ENCODE peak calls at places on chromosome 11, in eight cellular contexts. One of them, this sample, is unnamed.
A peak's percentile ranks its signal among the peaks of the same experiment; 100 is the strongest.

GRCh38 chr11:113951487-113951886 is 23.4 kb upstream of the HTR3A start:
- DNase-seq in uterus: no peak
- DNase-seq in IMR-90: no peak
- DNase-seq in stomach: no peak
- DNase-seq in tibial nerve: no peak
- DNase-seq in MM.1S: no peak
- DNase-seq in HCT116: no peak
- DNase-seq in astrocyte: no peak
- DNase-seq in this sample: no peak

GRCh38 chr11:69106124-69106811 is 49.5 kb upstream of the SMIM38 start:
- DNase-seq in stomach: peak; percentile 78
- DNase-seq in MM.1S: no peak
- DNase-seq in IMR-90: no peak
- DNase-seq in astrocyte: no peak
- DNase-seq in uterus: no peak
- DNase-seq in HCT116: no peak
- DNase-seq in tibial nerve: no peak
- DNase-seq in this sample: peak; percentile 41

GRCh38 chr11:116605543-116605942 is 167.2 kb downstream of the BUD13 start:
- DNase-seq in astrocyte: peak; percentile 10
- DNase-seq in HCT116: peak; percentile 32
- DNase-seq in tibial nerve: no peak
- DNase-seq in IMR-90: peak; percentile 11
- DNase-seq in MM.1S: peak; percentile 55
- DNase-seq in uterus: no peak
- DNase-seq in stomach: peak; percentile 30
- DNase-seq in this sample: no peak

GRCh38 chr11:38598413-38598812 is 2000.4 kb upstream of the RAG2 start:
- DNase-seq in MM.1S: no peak
- DNase-seq in astrocyte: no peak
- DNase-seq in IMR-90: no peak
- DNase-seq in tibial nerve: no peak
- DNase-seq in uterus: no peak
- DNase-seq in HCT116: no peak
- DNase-seq in stomach: no peak
- DNase-seq in this sample: no peak

GRCh38 chr11:119615003-119615878 is 113.8 kb downstream of the NECTIN1 start:
- DNase-seq in tibial nerve: no peak
- DNase-seq in stomach: no peak
- DNase-seq in uterus: no peak
- DNase-seq in MM.1S: peak; percentile 8
- DNase-seq in astrocyte: peak; percentile 83
- DNase-seq in HCT116: peak; percentile 16
- DNase-seq in IMR-90: peak; percentile 90
- DNase-seq in this sample: no peak

GRCh38 chr11:76208829-76209670 is 2.7 kb upstream of the WNT11 start:
- DNase-seq in stomach: peak; percentile 69
- DNase-seq in MM.1S: peak; percentile 79
- DNase-seq in IMR-90: peak; percentile 12
- DNase-seq in astrocyte: no peak
- DNase-seq in tibial nerve: peak; percentile 44
- DNase-seq in uterus: peak; percentile 65
- DNase-seq in HCT116: no peak
- DNase-seq in this sample: peak; percentile 88

GRCh38 chr11:92500463-92500862 is 275.8 kb downstream of the FAT3 start:
- DNase-seq in astrocyte: no peak
- DNase-seq in stomach: no peak
- DNase-seq in IMR-90: no peak
- DNase-seq in uterus: no peak
- DNase-seq in HCT116: no peak
- DNase-seq in MM.1S: no peak
- DNase-seq in tibial nerve: no peak
- DNase-seq in this sample: no peak

GRCh38 chr11:83004855-83005556 is 66.7 kb downstream of the RAB30 start:
- DNase-seq in stomach: no peak
- DNase-seq in MM.1S: no peak
- DNase-seq in tibial nerve: no peak
- DNase-seq in IMR-90: no peak
- DNase-seq in astrocyte: peak; percentile 39
- DNase-seq in HCT116: no peak
- DNase-seq in uterus: no peak
- DNase-seq in this sample: no peak

GRCh38 chr11:118338637-118339061 is 3.9 kb downstream of the CD3D start:
- DNase-seq in IMR-90: no peak
- DNase-seq in stomach: peak; percentile 66
- DNase-seq in astrocyte: no peak
- DNase-seq in MM.1S: no peak
- DNase-seq in tibial nerve: no peak
- DNase-seq in uterus: no peak
- DNase-seq in HCT116: no peak
- DNase-seq in this sample: no peak

GRCh38 chr11:132142554-132142953 is 772.1 kb downstream of the NTM start:
- DNase-seq in uterus: no peak
- DNase-seq in tibial nerve: no peak
- DNase-seq in HCT116: no peak
- DNase-seq in IMR-90: no peak
- DNase-seq in MM.1S: no peak
- DNase-seq in stomach: no peak
- DNase-seq in astrocyte: no peak
- DNase-seq in this sample: no peak

GRCh38 chr11:16607675-16608644 is 130.5 kb upstream of the C11orf58 start:
- DNase-seq in uterus: no peak
- DNase-seq in HCT116: no peak
- DNase-seq in tibial nerve: peak; percentile 69
- DNase-seq in IMR-90: peak; percentile 89
- DNase-seq in astrocyte: peak; percentile 60
- DNase-seq in MM.1S: no peak
- DNase-seq in stomach: peak; percentile 38
- DNase-seq in this sample: peak; percentile 79

GRCh38 chr11:57434640-57435546 is 8.0 kb upstream of the SLC43A3 start:
- DNase-seq in uterus: no peak
- DNase-seq in MM.1S: no peak
- DNase-seq in tibial nerve: no peak
- DNase-seq in HCT116: no peak
- DNase-seq in astrocyte: peak; percentile 90
- DNase-seq in IMR-90: peak; percentile 97
- DNase-seq in stomach: no peak
- DNase-seq in this sample: no peak

GRCh38 chr11:70128435-70128906 is 50.4 kb downstream of the ANO1 start:
- DNase-seq in MM.1S: no peak
- DNase-seq in stomach: peak; percentile 74
- DNase-seq in astrocyte: no peak
- DNase-seq in HCT116: peak; percentile 41
- DNase-seq in IMR-90: no peak
- DNase-seq in uterus: no peak
- DNase-seq in tibial nerve: no peak
- DNase-seq in this sample: no peak

GRCh38 chr11:115961168-115962003 is 457.2 kb upstream of the CADM1 start:
- DNase-seq in astrocyte: no peak
- DNase-seq in tibial nerve: no peak
- DNase-seq in stomach: no peak
- DNase-seq in uterus: no peak
- DNase-seq in IMR-90: no peak
- DNase-seq in HCT116: no peak
- DNase-seq in MM.1S: no peak
- DNase-seq in this sample: no peak

GRCh38 chr11:76799061-76799804 is 16.1 kb downstream of the TSKU start:
- DNase-seq in HCT116: no peak
- DNase-seq in astrocyte: peak; percentile 38
- DNase-seq in MM.1S: peak; percentile 73
- DNase-seq in tibial nerve: peak; percentile 82
- DNase-seq in IMR-90: peak; percentile 57
- DNase-seq in stomach: peak; percentile 86
- DNase-seq in uterus: peak; percentile 86
- DNase-seq in this sample: peak; percentile 93

GRCh38 chr11:111623527-111624030 is 21.3 kb downstream of the SIK2 start:
- DNase-seq in stomach: peak; percentile 48
- DNase-seq in IMR-90: no peak
- DNase-seq in HCT116: no peak
- DNase-seq in astrocyte: no peak
- DNase-seq in tibial nerve: no peak
- DNase-seq in MM.1S: no peak
- DNase-seq in uterus: no peak
- DNase-seq in this sample: no peak

GRCh38 chr11:9606799-9607510 is 33.5 kb downstream of the WEE1 start:
- DNase-seq in HCT116: peak; percentile 45
- DNase-seq in uterus: no peak
- DNase-seq in MM.1S: no peak
- DNase-seq in astrocyte: no peak
- DNase-seq in IMR-90: no peak
- DNase-seq in tibial nerve: no peak
- DNase-seq in stomach: no peak
- DNase-seq in this sample: no peak

DNA sequence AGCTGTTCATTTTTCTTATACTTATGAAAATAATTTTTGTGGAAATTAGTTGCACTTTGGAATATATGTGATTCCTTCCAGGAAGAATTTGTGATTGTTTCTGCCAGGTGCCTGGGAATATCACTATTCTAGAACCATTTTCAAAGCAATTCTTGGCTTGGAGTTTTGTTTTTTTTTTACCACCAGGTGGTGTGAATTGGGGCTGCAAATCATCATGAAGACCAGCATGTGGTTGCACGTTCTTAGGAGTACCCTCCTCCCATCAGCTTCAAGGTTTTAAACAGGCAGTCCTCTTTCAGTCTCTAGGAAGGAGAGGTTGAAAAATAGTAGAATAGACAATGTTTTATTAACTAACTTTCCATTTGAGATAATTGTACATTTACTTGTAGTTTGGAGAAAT is 25.9 kb downstream of the USP47 start:
- DNase-seq in astrocyte: no peak
- DNase-seq in HCT116: no peak
- DNase-seq in IMR-90: no peak
- DNase-seq in MM.1S: no peak
- DNase-seq in stomach: no peak
- DNase-seq in tibial nerve: no peak
- DNase-seq in uterus: no peak
- DNase-seq in this sample: no peak
- H3K4me1 ChIP-seq in astrocyte: no peaks in the 10 kb centered on the region
- H3K4me1 ChIP-seq in HCT116: no peaks in the 10 kb centered on the region
- H3K4me1 ChIP-seq in IMR-90: peaks cover 9% of the 10 kb centered on the region
- H3K4me1 ChIP-seq in MM.1S: peaks cover 6% of the 10 kb centered on the region
- H3K4me1 ChIP-seq in stomach: peaks cover 60% of the 10 kb centered on the region
- H3K4me1 ChIP-seq in tibial nerve: peaks cover 26% of the 10 kb centered on the region
- H3K4me1 ChIP-seq in uterus: peaks cover 5% of the 10 kb centered on the region
- H3K4me1 ChIP-seq in this sample: peaks cover 54% of the 10 kb centered on the region

DNA sequence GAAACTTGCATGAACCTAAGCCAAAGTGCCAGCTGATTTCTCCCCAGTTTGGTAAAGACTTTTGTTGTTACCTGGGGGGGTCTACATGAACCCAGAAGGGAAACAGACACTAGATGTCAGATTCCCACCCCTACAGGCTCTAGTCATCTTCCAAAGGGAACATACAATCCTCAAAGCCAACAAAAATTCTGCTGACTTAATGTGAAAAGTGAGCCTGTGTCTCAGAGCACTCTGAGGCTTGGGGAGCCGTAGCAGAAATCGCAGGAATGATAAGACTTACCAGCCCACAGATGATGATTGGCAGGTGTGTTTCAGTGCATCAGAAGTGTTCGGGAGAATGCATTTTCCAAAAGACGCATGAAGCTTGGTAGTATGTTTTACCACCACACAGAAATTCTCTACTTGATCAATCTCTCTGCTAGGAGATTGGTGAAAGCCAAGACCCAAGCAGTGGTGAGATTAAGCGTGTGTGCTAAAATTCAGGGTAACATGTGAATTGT is 187.1 kb downstream of the DBX1 start:
- DNase-seq in HCT116: no peak
- DNase-seq in tibial nerve: no peak
- DNase-seq in uterus: no peak
- DNase-seq in astrocyte: no peak
- DNase-seq in stomach: no peak
- DNase-seq in IMR-90: no peak
- DNase-seq in MM.1S: no peak
- DNase-seq in this sample: no peak
- H3K27ac ChIP-seq in HCT116: no peak overlapping the region
- H3K27ac ChIP-seq in tibial nerve: no peak overlapping the region
- H3K27ac ChIP-seq in uterus: no peak overlapping the region
- H3K27ac ChIP-seq in astrocyte: no peak overlapping the region
- H3K27ac ChIP-seq in stomach: no peak overlapping the region
- H3K27ac ChIP-seq in IMR-90: no peak overlapping the region
- H3K27ac ChIP-seq in MM.1S: no peak overlapping the region
- H3K27ac ChIP-seq in this sample: no peak overlapping the region

GRCh38 chr11:13009921-13010736 is 1.0 kb downstream of the RASSF10 start:
- DNase-seq in IMR-90: peak; percentile 7
- DNase-seq in astrocyte: peak; percentile 39
- DNase-seq in stomach: peak; percentile 54
- DNase-seq in HCT116: no peak
- DNase-seq in tibial nerve: no peak
- DNase-seq in uterus: no peak
- DNase-seq in MM.1S: no peak
- DNase-seq in this sample: peak; percentile 16

GRCh38 chr11:13010737-13011342 is 1.7 kb downstream of the RASSF10 start:
- DNase-seq in uterus: no peak
- DNase-seq in HCT116: no peak
- DNase-seq in IMR-90: no peak
- DNase-seq in MM.1S: no peak
- DNase-seq in stomach: peak; percentile 48
- DNase-seq in tibial nerve: no peak
- DNase-seq in astrocyte: no peak
- DNase-seq in this sample: no peak

GRCh38 chr11:13013054-13013488 is 4.0 kb downstream of the RASSF10 start:
- DNase-seq in IMR-90: no peak
- DNase-seq in uterus: no peak
- DNase-seq in tibial nerve: no peak
- DNase-seq in MM.1S: no peak
- DNase-seq in HCT116: no peak
- DNase-seq in astrocyte: no peak
- DNase-seq in stomach: no peak
- DNase-seq in this sample: no peak

GRCh38 chr11:13012037-13012693 is 3.0 kb downstream of the RASSF10 start:
- DNase-seq in uterus: no peak
- DNase-seq in IMR-90: no peak
- DNase-seq in tibial nerve: no peak
- DNase-seq in HCT116: no peak
- DNase-seq in stomach: peak; percentile 75
- DNase-seq in MM.1S: no peak
- DNase-seq in astrocyte: no peak
- DNase-seq in this sample: no peak

GRCh38 chr11:13011366-13012036 is 2.4 kb downstream of the RASSF10 start:
- DNase-seq in HCT116: no peak
- DNase-seq in astrocyte: no peak
- DNase-seq in tibial nerve: no peak
- DNase-seq in MM.1S: no peak
- DNase-seq in stomach: no peak
- DNase-seq in uterus: no peak
- DNase-seq in IMR-90: no peak
- DNase-seq in this sample: no peak
- H3K27me3 ChIP-seq in HCT116: no peaks in the 10 kb centered on the region
- H3K27me3 ChIP-seq in astrocyte: peaks cover 81% of the 10 kb centered on the region
- H3K27me3 ChIP-seq in tibial nerve: peaks cover 83% of the 10 kb centered on the region
- H3K27me3 ChIP-seq in MM.1S: no peaks in the 10 kb centered on the region
- H3K27me3 ChIP-seq in stomach: peaks cover 82% of the 10 kb centered on the region
- H3K27me3 ChIP-seq in uterus: peaks cover 32% of the 10 kb centered on the region
- H3K27me3 ChIP-seq in IMR-90: peaks cover 81% of the 10 kb centered on the region
- H3K27me3 ChIP-seq in this sample: peaks cover 64% of the 10 kb centered on the region

GRCh38 chr11:20444537-20444936 is 57.0 kb downstream of the PRMT3 start:
- DNase-seq in HCT116: no peak
- DNase-seq in stomach: no peak
- DNase-seq in tibial nerve: no peak
- DNase-seq in IMR-90: no peak
- DNase-seq in uterus: no peak
- DNase-seq in astrocyte: no peak
- DNase-seq in MM.1S: no peak
- DNase-seq in this sample: no peak

GRCh38 chr11:20443596-20443995 is 56.1 kb downstream of the PRMT3 start:
- DNase-seq in IMR-90: peak; percentile 28
- DNase-seq in MM.1S: peak; percentile 17
- DNase-seq in astrocyte: no peak
- DNase-seq in tibial nerve: no peak
- DNase-seq in HCT116: peak; percentile 18
- DNase-seq in uterus: no peak
- DNase-seq in stomach: no peak
- DNase-seq in this sample: no peak

GRCh38 chr11:20438637-20439036 is 51.1 kb downstream of the PRMT3 start:
- DNase-seq in tibial nerve: no peak
- DNase-seq in IMR-90: no peak
- DNase-seq in astrocyte: no peak
- DNase-seq in uterus: no peak
- DNase-seq in stomach: no peak
- DNase-seq in MM.1S: no peak
- DNase-seq in HCT116: no peak
- DNase-seq in this sample: no peak
- H3K4me1 ChIP-seq in tibial nerve: no peaks in the 10 kb centered on the region
- H3K4me1 ChIP-seq in IMR-90: no peaks in the 10 kb centered on the region
- H3K4me1 ChIP-seq in astrocyte: no peaks in the 10 kb centered on the region
- H3K4me1 ChIP-seq in uterus: no peaks in the 10 kb centered on the region
- H3K4me1 ChIP-seq in stomach: no peaks in the 10 kb centered on the region
- H3K4me1 ChIP-seq in MM.1S: no peaks in the 10 kb centered on the region
- H3K4me1 ChIP-seq in HCT116: no peaks in the 10 kb centered on the region
- H3K4me1 ChIP-seq in this sample: no peaks in the 10 kb centered on the region